ENCODE peak calls at places on chromosome 1, in ten cellular contexts. O is heart left ventricle, X is prostate gland, V is HCT116, C is sigmoid colon, R is Peyer's patch, Z is body of pancreas, T is tibial nerve, N is stomach, E is ovary. K is an unnamed sample. For H3K27me3, the result is how much of the 10 kb centered on the place peaks cover.

GRCh38 chr1:228459091-228459993 is 27.8 kb upstream of the RNF187 start:
- DNase-seq in O (peak), E (peak), X (no peak), T (peak), Z (peak), R (peak), C (peak), V (peak), N (peak), K (no peak)

GRCh38 chr1:197614916-197615692 is 160.2 kb downstream of the DENND1B start:
- DNase-seq in T (peak), R (no peak), E (no peak), Z (peak), O (no peak), X (no peak), N (peak), V (peak), C (no peak), K (no peak)

GRCh38 chr1:93489756-93490155 is 41.8 kb downstream of the FNBP1L start:
- DNase-seq in C (no peak), N (no peak), O (no peak), R (no peak), Z (no peak), E (no peak), V (no peak), X (no peak), T (no peak), K (no peak)

GRCh38 chr1:94552071-94552586 is 10.6 kb upstream of the F3 start:
- DNase-seq in X (no peak), T (no peak), Z (no peak), O (no peak), C (no peak), N (no peak), V (no peak), R (no peak), E (peak), K (no peak)

GRCh38 chr1:12554521-12555305 is 63.3 kb downstream of the DHRS3 start:
- DNase-seq in R (no peak), N (no peak), C (peak), T (no peak), V (no peak), Z (no peak), E (peak), O (no peak), X (no peak), K (no peak)

GRCh38 chr1:247322437-247322836 is 9.2 kb downstream of the ZNF496 start:
- DNase-seq in E (no peak), Z (no peak), R (no peak), T (no peak), X (no peak), V (no peak), N (no peak), C (no peak), O (no peak), K (no peak)

GRCh38 chr1:181669209-181669608 is 185.9 kb downstream of the CACNA1E start:
- DNase-seq in E (no peak), X (no peak), T (no peak), N (no peak), O (no peak), R (no peak), Z (no peak), V (no peak), C (no peak), K (no peak)

GRCh38 chr1:29387210-29387609 is 150.9 kb downstream of the PTPRU start:
- DNase-seq in O (no peak), X (no peak), V (no peak), Z (no peak), T (no peak), N (no peak), R (no peak), E (no peak), C (no peak), K (no peak)

GRCh38 chr1:8497196-8497878 is 179.4 kb downstream of the SLC45A1 start:
- DNase-seq in E (no peak), O (no peak), T (no peak), C (no peak), N (no peak), R (no peak), X (no peak), Z (no peak), V (no peak), K (no peak)

GRCh38 chr1:29973406-29973805 is 737.1 kb downstream of the PTPRU start:
- DNase-seq in T (no peak), Z (no peak), V (no peak), N (no peak), X (no peak), C (no peak), R (no peak), O (no peak), E (no peak), K (no peak)

GRCh38 chr1:107782192-107782845 is 182.7 kb downstream of the VAV3 start:
- DNase-seq in C (no peak), O (no peak), R (no peak), E (no peak), Z (peak), T (peak), V (peak), N (no peak), X (peak), K (no peak)

GRCh38 chr1:97489834-97490233 is 431.0 kb downstream of the DPYD start:
- DNase-seq in V (no peak), R (no peak), C (no peak), Z (no peak), X (no peak), T (no peak), N (no peak), E (no peak), O (no peak), K (no peak)

GRCh38 chr1:156883919-156884318 is 9.6 kb upstream of the PEAR1 start:
- DNase-seq in X (no peak), O (no peak), T (no peak), C (no peak), Z (no peak), E (no peak), V (no peak), N (no peak), R (no peak), K (no peak)

GRCh38 chr1:42144336-42145189 is 8.6 kb upstream of the GUCA2B start:
- DNase-seq in T (no peak), V (no peak), O (no peak), X (no peak), Z (no peak), N (peak), E (no peak), R (no peak), C (peak), K (no peak)

GRCh38 chr1:36528361-36529349 is 45.9 kb upstream of the CSF3R start:
- DNase-seq in E (no peak), V (no peak), O (no peak), Z (no peak), N (no peak), X (no peak), R (no peak), T (no peak), C (peak), K (no peak)

GRCh38 chr1:244057474-244058385 is 6.6 kb downstream of the ZBTB18 start:
- DNase-seq in T (no peak), C (no peak), Z (no peak), R (no peak), V (no peak), O (no peak), E (no peak), X (no peak), N (no peak), K (no peak)

GRCh38 chr1:3460653-3461237 is 6.3 kb downstream of the ARHGEF16 start:
- DNase-seq in Z (peak), V (no peak), T (no peak), O (peak), X (no peak), C (no peak), N (no peak), E (peak), R (peak), K (peak)

GRCh38 chr1:154325583-154326545 is 539 bp downstream of the ATP8B2 start:
- DNase-seq in X (peak), Z (peak), T (peak), N (peak), O (peak), V (peak), R (peak), C (peak), E (peak), K (no peak)

GRCh38 chr1:107871687-107872086 is 93.3 kb downstream of the VAV3 start:
- DNase-seq in O (no peak), N (no peak), C (no peak), Z (no peak), V (no peak), R (no peak), X (no peak), T (no peak), E (no peak), K (no peak)

GRCh38 chr1:15141933-15142647 is 11.5 kb upstream of the TMEM51 start:
- DNase-seq in X (peak), T (no peak), V (no peak), R (no peak), N (peak), E (peak), O (peak), C (no peak), Z (peak), K (no peak)

GRCh38 chr1:188479146-188479545 is 1650.4 kb downstream of the PLA2G4A start:
- DNase-seq in E (no peak), O (no peak), Z (no peak), X (no peak), T (no peak), C (no peak), R (no peak), N (no peak), V (no peak), K (no peak)

GRCh38 chr1:25702101-25702775 is 85.6 kb downstream of the MAN1C1 start:
- DNase-seq in N (no peak), O (no peak), T (no peak), X (no peak), R (no peak), C (peak), E (no peak), Z (no peak), V (no peak), K (no peak)

GRCh38 chr1:174021611-174022079 is 512 bp downstream of the RC3H1 start:
- DNase-seq in N (no peak), E (peak), V (no peak), R (peak), C (peak), Z (peak), X (peak), T (peak), O (peak), K (peak)

GRCh38 chr1:52142220-52143153 is 598 bp downstream of the ZFYVE9 start:
- DNase-seq in O (peak), V (no peak), R (peak), E (peak), C (peak), Z (peak), X (peak), T (peak), N (peak), K (peak)

GRCh38 chr1:154863702-154864174 is 6.3 kb downstream of the KCNN3 start:
- DNase-seq in O (no peak), V (peak), Z (no peak), T (no peak), E (no peak), R (no peak), N (peak), C (no peak), X (no peak), K (no peak)

GRCh38 chr1:2980849-2981248 is 40.4 kb upstream of the ACTRT2 start:
- DNase-seq in V (no peak), Z (no peak), T (no peak), R (no peak), E (no peak), O (no peak), N (no peak), C (peak), X (no peak), K (no peak)

DNA sequence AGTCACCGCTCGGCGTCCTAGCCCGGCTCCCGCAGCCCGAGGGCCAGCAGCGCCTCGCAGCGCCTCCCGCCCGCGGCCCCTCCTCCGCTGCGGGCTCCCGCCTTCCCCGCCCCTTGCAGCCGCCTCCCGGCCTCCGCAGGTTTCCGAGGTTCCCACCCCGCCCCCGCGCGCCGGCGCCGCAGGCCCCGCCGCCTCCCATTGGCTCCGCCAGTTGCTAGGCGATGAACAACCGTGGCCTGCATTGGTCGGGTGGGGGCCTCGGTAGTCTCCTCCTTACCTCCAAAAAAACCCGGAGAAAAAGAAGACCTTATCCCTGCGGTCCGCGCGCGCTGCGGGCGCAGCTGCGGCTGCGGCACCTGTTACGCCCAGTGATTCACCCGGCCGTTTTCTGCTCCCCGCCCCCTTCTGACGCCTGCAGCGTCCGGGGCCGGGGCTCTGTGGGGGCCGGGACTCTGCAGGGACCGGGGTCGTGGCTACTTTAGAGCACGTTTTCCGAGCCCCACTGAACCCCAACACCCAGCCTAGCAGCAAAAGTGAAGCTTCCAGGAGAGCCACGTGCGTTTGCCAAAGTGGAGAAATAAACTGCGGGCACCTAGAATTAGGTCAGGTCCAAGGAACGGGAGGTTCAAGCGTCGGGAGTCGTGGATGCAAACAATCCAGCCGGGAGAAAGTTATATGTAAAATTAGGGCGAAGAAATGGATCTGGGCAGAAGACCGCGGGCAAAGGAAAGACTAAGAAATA is at the start of gene SSX2IP:
- DNase-seq in V (peak), Z (peak), O (peak), C (peak), E (peak), R (peak), X (peak), T (peak), N (peak), K (peak)
- TF ChIP-seq POLR2A in V (no peak), Z (peak), O (peak), C (peak), E (no peak), R (peak), X (peak), T (peak), N (no peak), K (peak)

GRCh38 chr1:111953797-111954196 is 35.7 kb downstream of the KCND3 start:
- DNase-seq in V (no peak), R (no peak), N (no peak), C (no peak), T (no peak), E (no peak), Z (no peak), X (no peak), O (no peak), K (no peak)
- H3K27me3 ChIP-seq in V (half or more), R (under half), N (under half), C (under half), T (under half), E (under half), Z (under half), X (under half), O (under half), K (under half)

GRCh38 chr1:44808938-44809917 is 905 bp downstream of the BTBD19 start:
- DNase-seq in O (peak), V (no peak), Z (peak), X (no peak), T (no peak), E (peak), C (peak), N (peak), R (peak), K (no peak)
- H3K27ac ChIP-seq in O (peak), V (peak), Z (peak), X (peak), T (peak), E (peak), C (peak), N (peak), R (peak), K (peak)

DNA sequence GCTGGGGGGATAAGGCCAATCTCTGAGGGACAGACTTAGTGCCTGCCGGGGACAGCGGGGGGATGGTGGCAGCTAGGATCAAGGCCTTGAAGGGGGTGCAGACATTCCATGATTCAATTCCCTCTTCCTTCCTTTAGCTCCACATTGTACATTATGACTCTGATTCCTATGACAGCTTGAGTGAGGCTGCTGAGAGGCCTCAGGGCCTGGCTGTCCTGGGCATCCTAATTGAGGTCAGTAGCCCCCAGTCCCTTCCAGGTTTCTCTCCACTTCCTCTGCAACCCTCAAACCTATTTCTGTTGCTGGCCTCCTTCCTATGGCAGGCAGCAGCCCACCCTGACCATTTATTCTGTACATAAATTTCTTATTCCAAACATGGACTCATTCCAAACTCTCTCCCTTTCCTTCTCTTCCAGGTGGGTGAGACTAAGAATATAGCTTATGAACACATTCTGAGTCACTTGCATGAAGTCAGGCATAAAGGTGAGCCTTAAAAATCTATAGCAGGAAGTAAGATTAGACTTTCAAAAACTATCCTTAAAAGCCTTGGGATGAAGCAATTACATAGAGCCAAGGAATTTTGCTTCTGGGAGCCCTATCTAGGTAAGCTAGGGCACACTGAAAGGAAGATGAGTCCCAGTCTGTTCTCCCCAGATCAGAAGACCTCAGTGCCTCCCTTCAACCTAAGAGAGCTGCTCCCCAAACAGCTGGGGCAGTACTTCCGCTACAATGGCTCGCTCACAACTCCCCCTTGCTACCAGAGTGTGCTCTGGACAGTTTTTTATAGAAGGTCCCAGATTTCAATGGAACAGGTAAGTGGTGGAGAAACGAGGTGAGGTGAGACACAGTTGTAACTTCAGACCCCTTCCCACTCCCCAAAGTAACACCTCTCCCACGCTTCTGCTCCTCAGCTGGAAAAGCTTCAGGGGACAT is 5.1 kb downstream of the CA14 start:
- DNase-seq in O (no peak), T (no peak), E (no peak), R (no peak), Z (no peak), N (no peak), C (peak), X (no peak), V (no peak), K (no peak)
- TF ChIP-seq POLR2A in O (no peak), T (no peak), E (no peak), R (no peak), Z (no peak), N (no peak), C (no peak), X (no peak), V (no peak), K (no peak)

DNA sequence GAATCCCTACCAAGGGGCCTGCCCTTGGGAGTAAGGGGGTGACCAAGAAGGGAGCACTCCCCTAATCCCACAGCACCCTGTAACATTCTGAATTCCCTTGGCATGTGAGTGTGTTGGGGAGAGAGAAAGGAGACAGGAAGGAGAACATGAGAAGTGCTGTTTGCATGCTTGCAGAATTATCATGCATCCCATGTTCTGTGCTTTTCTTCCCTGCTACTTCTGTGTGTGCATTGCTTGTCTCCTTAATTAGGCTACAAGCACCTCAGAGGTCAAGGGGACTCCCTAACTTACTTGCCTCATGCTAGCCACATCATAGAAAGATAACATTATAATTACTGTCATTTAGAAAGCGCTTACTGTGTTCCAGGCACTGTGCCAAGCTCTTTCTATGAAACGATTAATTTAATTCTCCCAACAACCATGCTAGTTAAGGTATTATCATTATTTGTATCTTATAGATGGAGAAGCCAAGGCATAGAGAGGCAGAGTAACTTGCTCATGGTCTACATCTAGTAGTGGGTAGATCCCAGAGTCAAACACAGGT is 11.1 kb downstream of the NOS1AP start:
- DNase-seq in C (no peak), T (no peak), O (no peak), V (no peak), Z (no peak), R (no peak), E (no peak), X (no peak), N (no peak), K (no peak)
- H3K27me3 ChIP-seq in C (under half), T (under half), O (under half), V (under half), Z (under half), R (under half), E (under half), X (under half), N (under half), K (under half)